ENCODE peak calls at places on chromosomes 12 and 14, in seven cellular contexts. E is stimulated activated CD8-positive, alpha-beta memory T cell treated with anti-CD3 and anti-CD28 coated beads, Interleukin-7, amount 100 ng/mL, for 4 hours; H is AG09309; J is fibroblast of lung; D is A549; V is uterus; L is iris pigment epithelial cell. K is an unnamed sample.

GRCh38 chr14:91509083-91509877 is 830 bp downstream of the PPP4R3A start:
- DNase-seq in J (no peak), L (peak), V (no peak), H (no peak), E (peak), D (peak), K (peak)

GRCh38 chr12:119864591-119864990 is 12.5 kb downstream of the CIT start:
- DNase-seq in V (no peak), E (no peak), L (no peak), J (no peak), D (no peak), H (no peak), K (no peak)

GRCh38 chr12:124661382-124661781 is 94.0 kb upstream of the NCOR2 start:
- DNase-seq in J (no peak), H (no peak), E (no peak), D (peak), L (no peak), V (no peak), K (no peak)

GRCh38 chr12:86801439-86801838 is 545.2 kb upstream of the MGAT4C start:
- DNase-seq in H (no peak), J (no peak), D (no peak), V (no peak), E (no peak), L (no peak), K (no peak)

GRCh38 chr12:13339538-13339937 is 143.0 kb downstream of the EMP1 start:
- DNase-seq in J (no peak), E (no peak), V (no peak), L (peak), H (no peak), D (peak), K (no peak)

GRCh38 chr14:101495284-101495683 is 66.0 kb upstream of the DIO3 start:
- DNase-seq in V (peak), D (no peak), J (no peak), L (no peak), E (no peak), H (no peak), K (no peak)

GRCh38 chr12:96862326-96862725 is 44.7 kb upstream of the NEDD1 start:
- DNase-seq in J (no peak), L (no peak), E (no peak), V (no peak), D (no peak), H (no peak), K (no peak)

GRCh38 chr12:116556964-116557706 is 2.0 kb upstream of the MAP1LC3B2 start:
- DNase-seq in V (no peak), L (peak), J (no peak), E (no peak), D (no peak), H (no peak), K (no peak)

GRCh38 chr12:7090222-7090998 is 1.8 kb downstream of the C1R start:
- DNase-seq in H (no peak), E (no peak), D (no peak), L (peak), J (no peak), V (no peak), K (no peak)

GRCh38 chr14:72476657-72477499 is 417.0 kb downstream of the DPF3 start:
- DNase-seq in H (peak), L (peak), V (no peak), J (peak), E (peak), D (peak), K (peak)

GRCh38 chr12:82596484-82596883 is 90.2 kb upstream of the TMTC2 start:
- DNase-seq in V (no peak), L (no peak), E (no peak), H (no peak), D (no peak), J (no peak), K (no peak)

GRCh38 chr12:57093412-57094193 is 4.7 kb downstream of the NAB2 start:
- DNase-seq in V (peak), L (peak), E (peak), H (peak), J (peak), D (peak), K (peak)

GRCh38 chr12:132873724-132874123 is 13.7 kb downstream of the CHFR start:
- DNase-seq in H (no peak), L (no peak), E (no peak), D (no peak), V (no peak), J (no peak), K (no peak)

GRCh38 chr14:22449612-22449930 is 139.5 kb downstream of the DAD1 start:
- DNase-seq in V (no peak), D (no peak), H (no peak), L (no peak), E (no peak), J (no peak), K (no peak)

GRCh38 chr12:125424909-125425308 is 359.7 kb downstream of the AACS start:
- DNase-seq in L (no peak), E (no peak), D (no peak), J (no peak), H (no peak), V (no peak), K (no peak)

GRCh38 chr14:65850429-65851145 is 438.1 kb downstream of the FUT8 start:
- DNase-seq in V (no peak), D (no peak), E (peak), L (no peak), H (no peak), J (no peak), K (peak)

GRCh38 chr12:49636979-49637378 is 13.6 kb downstream of the PRPF40B start:
- DNase-seq in H (peak), E (peak), D (peak), L (peak), J (peak), V (peak), K (peak)

GRCh38 chr12:3598896-3599295 is 107.9 kb downstream of the PRMT8 start:
- DNase-seq in H (no peak), D (no peak), J (no peak), V (no peak), L (no peak), E (no peak), K (no peak)

GRCh38 chr14:79836577-79836976 is 374.7 kb downstream of the DIO2 start:
- DNase-seq in H (no peak), E (no peak), L (peak), J (peak), V (no peak), D (no peak), K (no peak)

GRCh38 chr12:122171399-122171798 is 2.6 kb downstream of the IL31 start:
- DNase-seq in L (no peak), H (no peak), D (no peak), J (no peak), V (no peak), E (no peak), K (no peak)

GRCh38 chr12:47318963-47319362 is 239.2 kb upstream of the AMIGO2 start:
- DNase-seq in V (no peak), L (no peak), D (no peak), H (no peak), E (no peak), J (no peak), K (no peak)

GRCh38 chr14:29005647-29006046 is 239.1 kb downstream of the FOXG1 start:
- DNase-seq in H (no peak), V (no peak), L (no peak), E (no peak), D (no peak), J (no peak), K (no peak)

GRCh38 chr14:96727980-96728717 is 69.0 kb upstream of the VRK1 start:
- DNase-seq in H (no peak), L (no peak), E (no peak), V (no peak), D (no peak), J (no peak), K (no peak)

GRCh38 chr12:25855716-25856115 is 102.8 kb upstream of the RASSF8 start:
- DNase-seq in D (no peak), J (peak), E (no peak), L (peak), V (no peak), H (no peak), K (no peak)

K was measured in CD4-positive, CD25-positive, alpha-beta regulatory T cell.